ENCODE peak calls at places on chromosomes 4 and X, in four cellular contexts. C, D, U and M are unnamed samples.

GRCh38 chr4:15654556-15655222 is 468 bp downstream of the FBXL5 start:
- DNase-seq in C (no peak), D (peak; percentile 68), U (peak; percentile 44), M (peak; percentile 38)

GRCh38 chr4:48103483-48104139 is 30.4 kb downstream of the TXK start:
- DNase-seq in C (no peak), D (no peak), U (no peak), M (peak; percentile 16)

GRCh38 chr4:140568507-140569306 is at the start of gene UCP1:
- DNase-seq in C (peak; percentile 45), D (peak; percentile 72), U (peak; percentile 41), M (no peak)

GRCh38 chrX:150200820-150201287 is 162.3 kb upstream of the MAMLD1 start:
- DNase-seq in C (peak; percentile 52), D (no peak), U (peak; percentile 79), M (peak; percentile 98)

GRCh38 chr4:18923496-18924161 is 902.1 kb upstream of the LCORL start:
- DNase-seq in C (no peak), D (peak; percentile 38), U (no peak), M (no peak)

GRCh38 chr4:184267673-184268573 is 50.2 kb upstream of the ENPP6 start:
- DNase-seq in C (no peak), D (no peak), U (peak; percentile 65), M (peak; percentile 86)

GRCh38 chrX:46715997-46716396 is 42.9 kb downstream of the SLC9A7 start:
- DNase-seq in C (no peak), D (no peak), U (no peak), M (no peak)

GRCh38 chrX:153507484-153508178 is 9.8 kb upstream of the ATP2B3 start:
- DNase-seq in C (peak; percentile 88), D (peak; percentile 81), U (peak; percentile 78), M (peak; percentile 47)

GRCh38 chrX:15781964-15782711 is 8.1 kb upstream of the ZRSR2 start:
- DNase-seq in C (no peak), D (no peak), U (no peak), M (no peak)

GRCh38 chrX:66676990-66677389 is 38.1 kb upstream of the EDA2R start:
- DNase-seq in C (no peak), D (no peak), U (no peak), M (peak; percentile 74)

GRCh38 chr4:69748176-69748575 is 12.2 kb downstream of the SULT1B1 start:
- DNase-seq in C (no peak), D (no peak), U (no peak), M (peak; percentile 58)

GRCh38 chr4:123386608-123387007 is 10.0 kb upstream of the SPRY1 start:
- DNase-seq in C (no peak), D (no peak), U (no peak), M (peak; percentile 43)

GRCh38 chr4:183437452-183437851 is 7.0 kb upstream of the CDKN2AIP start:
- DNase-seq in C (no peak), D (no peak), U (no peak), M (no peak)

DNA sequence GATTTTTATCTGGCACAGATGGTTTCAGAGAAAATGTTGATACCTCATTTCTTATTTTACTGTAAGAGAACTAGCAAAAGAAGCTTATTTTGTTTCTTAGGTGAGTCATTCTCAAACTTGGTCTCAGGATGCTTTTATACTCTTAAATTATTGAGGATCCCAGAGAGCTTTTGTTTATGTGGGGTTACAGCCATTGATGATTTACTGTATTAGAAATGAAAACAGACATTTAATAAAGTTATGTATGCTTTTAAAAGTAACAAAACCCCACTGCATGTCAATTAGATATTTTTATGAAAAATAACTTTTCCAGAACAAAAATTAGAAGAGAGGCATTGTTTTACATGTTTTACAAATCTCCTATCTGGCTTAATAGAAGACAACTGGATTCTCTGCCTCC is 12.1 kb downstream of the USP9X start:
- DNase-seq in C (no peak), D (no peak), U (no peak), M (no peak)
- H3K4me1 ChIP-seq in C (no peaks in the 10 kb centered on the region), D (peaks cover 17% of the 10 kb centered on the region), U (peaks cover 39% of the 10 kb centered on the region), M (no peaks in the 10 kb centered on the region)

DNA sequence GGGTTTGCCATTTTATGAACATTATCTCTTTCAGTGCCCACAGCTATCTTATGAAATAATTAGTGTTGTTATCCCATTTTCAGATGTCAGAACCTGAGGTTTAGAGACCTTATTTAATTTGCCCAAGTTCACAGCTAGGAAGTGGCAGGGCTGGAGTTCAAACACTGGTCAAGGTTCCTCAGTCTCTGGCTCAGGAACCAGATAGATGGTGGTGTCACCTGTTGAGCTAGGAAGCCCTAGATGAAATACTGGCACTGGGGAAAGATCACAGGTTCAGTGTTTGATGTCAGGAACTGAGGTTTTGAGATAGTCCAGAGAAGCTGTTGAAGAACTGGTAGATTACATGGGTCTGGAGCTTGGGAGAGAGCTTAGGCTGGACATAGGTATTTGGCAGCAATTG is 85.4 kb downstream of the REPS2 start:
- DNase-seq in C (no peak), D (no peak), U (peak; percentile 23), M (no peak)
- H3K27ac ChIP-seq in C (no peak overlapping the region), D (no peak overlapping the region), U (peak overlapping the region; percentile 53), M (no peak overlapping the region)

DNA sequence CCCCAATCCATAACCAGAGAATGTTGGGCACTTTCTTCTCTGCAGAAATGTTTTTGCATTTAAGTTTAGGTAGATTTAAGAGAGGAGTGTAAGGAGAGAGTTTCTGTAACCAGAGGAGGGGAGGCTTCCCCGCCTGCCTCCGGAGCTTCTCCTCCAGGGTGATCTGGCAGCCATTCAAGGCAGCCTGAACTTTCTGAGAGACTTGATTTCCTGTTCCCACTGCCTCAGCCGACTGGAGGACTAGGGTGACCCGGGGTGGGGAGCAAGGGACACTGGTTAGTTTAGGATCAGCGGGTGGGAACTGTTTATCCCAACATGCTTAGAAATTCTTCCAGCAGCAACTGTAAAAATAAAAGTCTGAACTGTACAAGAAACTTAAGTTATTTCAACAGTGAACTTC is 15.1 kb downstream of the FAM9C start:
- DNase-seq in C (peak; percentile 50), D (no peak), U (peak; percentile 51), M (no peak)
- H3K4me1 ChIP-seq in C (peaks cover 11% of the 10 kb centered on the region), D (peaks cover 11% of the 10 kb centered on the region), U (peaks cover 17% of the 10 kb centered on the region), M (peaks cover 20% of the 10 kb centered on the region)

GRCh38 chr4:134622194-134622593 is 420.6 kb upstream of the PABPC4L start:
- DNase-seq in C (no peak), D (no peak), U (no peak), M (no peak)
- H3K27ac ChIP-seq in C (peak overlapping the region; percentile 64), D (no peak overlapping the region), U (no peak overlapping the region), M (no peak overlapping the region)

DNA sequence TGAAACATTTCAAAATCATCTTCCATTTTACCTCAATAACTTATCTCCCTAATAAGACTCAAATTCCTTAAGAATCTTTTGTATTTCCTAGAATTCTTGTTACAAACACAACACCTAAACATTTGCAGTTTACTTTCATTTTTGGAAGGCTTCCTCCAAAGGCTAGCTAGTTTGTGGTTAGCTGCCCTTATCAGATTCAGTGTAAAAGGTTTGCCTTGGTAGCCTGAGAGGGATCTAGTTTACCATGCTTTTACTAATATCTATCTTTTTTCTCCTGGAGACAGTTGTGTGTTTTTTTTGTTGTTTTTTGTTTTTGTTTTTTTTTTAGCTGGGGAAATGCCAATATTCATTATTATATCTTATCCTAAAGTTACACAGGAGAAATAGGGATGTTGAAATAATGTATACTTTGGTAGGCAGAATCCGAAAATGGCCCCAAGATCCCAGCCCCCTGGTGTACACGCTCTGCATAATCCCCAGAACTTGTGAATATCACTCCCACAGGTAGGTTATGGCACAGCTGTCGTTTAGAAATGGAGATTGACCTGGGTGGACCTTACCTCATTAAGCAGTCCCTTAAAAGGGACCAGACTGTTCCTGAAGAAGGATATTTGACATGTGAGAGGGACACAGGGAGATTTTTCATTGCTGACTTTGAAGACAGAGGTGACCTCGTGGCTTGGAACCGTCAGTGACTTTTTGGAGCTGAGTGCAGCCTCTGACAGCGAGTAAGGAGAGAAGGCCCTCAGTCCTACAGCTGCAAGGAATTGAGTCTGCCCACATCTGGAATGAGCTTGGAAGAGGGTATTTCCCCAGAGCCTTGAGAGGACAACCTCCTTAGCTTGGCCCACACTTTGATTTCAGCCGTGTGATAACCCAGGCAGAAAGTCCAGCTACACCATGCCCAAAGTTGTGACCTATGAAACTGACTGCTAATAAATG is 33.4 kb downstream of the SEPTIN11 start:
- DNase-seq in C (no peak), D (no peak), U (no peak), M (no peak)
- H3K4me1 ChIP-seq in C (peaks cover 23% of the 10 kb centered on the region), D (peaks cover 23% of the 10 kb centered on the region), U (peaks cover 49% of the 10 kb centered on the region), M (peaks cover 31% of the 10 kb centered on the region)